ENCODE peak calls at places on chromosomes 4 and X, in ten cellular contexts. F is RWPE2, R is MCF 10A, Q is fibroblast of mammary gland, W is bronchial epithelial cell, A is AG09309, E is neural progenitor cell, T is upper lobe of right lung, H is left ventricle myocardium inferior, S is cardiac muscle cell. U is an unnamed sample.

GRCh38 chr4:3168029-3168428 is 80.9 kb upstream of the MSANTD1 start:
- DNase-seq in Q (peak; percentile 49), F (no peak), E (no peak), A (no peak), T (no peak), S (peak; percentile 17), H (no peak), R (no peak), W (peak; percentile 48), U (no peak)

GRCh38 chrX:120446503-120446902 is 22.6 kb downstream of the LAMP2 start:
- DNase-seq in A (peak; percentile 11), W (peak; percentile 13), T (no peak), F (no peak), S (peak; percentile 75), Q (peak; percentile 84), H (no peak), E (no peak), R (peak; percentile 67), U (no peak)

GRCh38 chr4:13143704-13144103 is 340.4 kb downstream of the RAB28 start:
- DNase-seq in Q (no peak), W (no peak), R (no peak), A (no peak), E (no peak), F (no peak), T (no peak), H (no peak), S (no peak), U (no peak)

GRCh38 chr4:84218002-84218401 is 281.1 kb downstream of the NKX6-1 start:
- DNase-seq in A (no peak), R (no peak), Q (no peak), W (no peak), T (no peak), E (peak; percentile 48), S (no peak), F (no peak), H (no peak), U (no peak)

GRCh38 chr4:52748432-52748831 is 2.8 kb downstream of the ERVMER34-1 start:
- DNase-seq in S (no peak), T (no peak), A (no peak), W (no peak), Q (no peak), E (no peak), R (no peak), F (no peak), H (no peak), U (no peak)

GRCh38 chr4:176920694-176921093 is 128.0 kb upstream of the VEGFC start:
- DNase-seq in H (no peak), W (peak; percentile 92), T (no peak), Q (peak; percentile 91), R (no peak), F (no peak), S (peak; percentile 61), A (no peak), E (no peak), U (no peak)

GRCh38 chr4:83561381-83561780 is 25.5 kb downstream of the GPAT3 start:
- DNase-seq in R (peak; percentile 89), W (peak; percentile 95), H (no peak), A (peak; percentile 27), S (peak; percentile 64), T (no peak), Q (peak; percentile 85), E (no peak), F (no peak), U (no peak)

GRCh38 chrX:67784712-67785111 is 240.9 kb downstream of the AR start:
- DNase-seq in Q (no peak), A (no peak), S (no peak), E (no peak), R (peak; percentile 25), W (no peak), T (no peak), H (no peak), F (no peak), U (no peak)

GRCh38 chrX:20383487-20383886 is 116.8 kb upstream of the RPS6KA3 start:
- DNase-seq in H (no peak), T (no peak), Q (no peak), W (no peak), A (no peak), S (no peak), F (no peak), E (no peak), R (no peak), U (no peak)

GRCh38 chr4:48031802-48032525 is 15.4 kb downstream of the NIPAL1 start:
- DNase-seq in Q (no peak), S (peak; percentile 87), T (no peak), E (no peak), F (no peak), A (no peak), R (no peak), H (no peak), W (no peak), U (no peak)

GRCh38 chrX:568341-568740 is 62.2 kb upstream of the SHOX start:
- DNase-seq in E (no peak), H (no peak), A (no peak), T (no peak), F (no peak), R (no peak), S (no peak), W (no peak), Q (no peak), U (no peak)

GRCh38 chr4:158208931-158209640 is 1.2 kb upstream of the TMEM144 start:
- DNase-seq in A (no peak), F (no peak), Q (no peak), T (no peak), S (peak; percentile 3), E (no peak), R (no peak), H (no peak), W (no peak), U (no peak)

GRCh38 chr4:6542951-6543350 is 32.0 kb upstream of the MAN2B2 start:
- DNase-seq in A (no peak), W (no peak), T (no peak), E (no peak), Q (no peak), H (no peak), F (no peak), R (no peak), S (no peak), U (no peak)

GRCh38 chrX:56802921-56803848 is 74.1 kb downstream of the NBDY start:
- DNase-seq in F (no peak), S (peak; percentile 72), W (peak; percentile 35), A (peak; percentile 66), Q (peak; percentile 83), R (peak; percentile 77), T (no peak), E (peak; percentile 87), H (peak; percentile 36), U (no peak)

GRCh38 chr4:176805155-176805554 is 12.4 kb upstream of the VEGFC start:
- DNase-seq in Q (peak; percentile 81), A (no peak), H (no peak), W (peak; percentile 38), S (peak; percentile 91), R (peak; percentile 36), E (no peak), T (no peak), F (no peak), U (peak; percentile 68)

GRCh38 chr4:25104561-25104960 is 55.7 kb downstream of the SEPSECS start:
- DNase-seq in R (no peak), S (no peak), H (no peak), W (no peak), F (no peak), A (no peak), Q (no peak), T (no peak), E (no peak), U (no peak)

DNA sequence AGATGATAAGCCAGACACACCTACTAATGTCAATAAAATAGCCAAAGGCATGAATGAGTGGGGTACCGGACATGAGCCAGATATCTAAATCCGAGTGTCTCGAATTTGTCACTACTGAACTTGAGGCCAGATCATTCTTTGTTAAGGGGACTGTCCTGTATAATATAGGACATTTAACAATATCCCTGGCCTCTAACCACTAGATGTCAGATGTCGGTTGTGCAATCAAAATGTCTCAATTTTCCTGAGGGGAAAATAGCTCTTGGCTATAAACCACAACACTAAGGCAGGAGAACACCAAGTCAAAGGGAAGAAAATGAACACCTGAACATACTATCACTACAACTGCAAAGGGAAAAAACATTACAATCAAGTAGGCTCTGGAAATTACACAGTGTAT is 154.5 kb downstream of the GPM6A start:
- DNase-seq in A (no peak), E (no peak), W (peak; percentile 0), H (no peak), S (no peak), R (peak; percentile 64), Q (no peak), T (no peak), F (no peak), U (no peak)
- TF ChIP-seq CTCF in A (no peak), E (no peak), W (no peak), H (no peak), S (no peak), R (no peak), Q (no peak), T (no peak), F (no peak), U (no peak)

GRCh38 chr4:147570616-147571015 is 46.6 kb upstream of the TMEM184C start:
- DNase-seq in H (no peak), R (no peak), A (no peak), S (peak; percentile 46), T (no peak), E (no peak), Q (peak; percentile 37), W (no peak), F (no peak), U (no peak)
- TF ChIP-seq CTCF in H (peak; percentile 31), R (no peak), A (peak; percentile 23), S (peak; percentile 12), T (no peak), E (no peak), Q (peak; percentile 22), W (no peak), F (no peak), U (no peak)

DNA sequence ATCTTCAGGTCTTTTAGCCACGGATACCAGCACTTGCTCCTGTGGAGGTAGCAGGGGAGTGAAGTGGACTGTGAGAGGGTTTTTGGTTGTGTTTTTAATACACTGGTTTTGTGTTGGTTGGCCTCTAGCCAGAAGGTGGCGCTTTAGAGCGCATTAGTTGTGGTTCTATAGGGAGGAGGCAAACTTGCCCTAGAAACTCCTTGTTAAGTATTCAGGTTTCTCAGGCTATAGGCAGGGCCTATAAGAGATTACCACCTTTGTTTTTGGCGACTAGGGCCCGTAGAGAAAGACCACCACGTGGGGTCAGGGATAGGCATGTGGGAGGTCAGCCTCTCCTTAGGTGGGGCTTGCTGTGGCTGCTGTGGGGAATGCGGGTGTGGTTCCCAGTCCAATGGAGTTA is 221.6 kb upstream of the SPANXN4 start:
- DNase-seq in T (no peak), R (peak; percentile 6), W (no peak), A (no peak), H (no peak), F (no peak), E (peak; percentile 60), Q (no peak), S (no peak), U (no peak)
- TF ChIP-seq CTCF in T (no peak), R (peak; percentile 9), W (no peak), A (no peak), H (no peak), F (no peak), E (peak; percentile 55), Q (no peak), S (no peak), U (no peak)

DNA sequence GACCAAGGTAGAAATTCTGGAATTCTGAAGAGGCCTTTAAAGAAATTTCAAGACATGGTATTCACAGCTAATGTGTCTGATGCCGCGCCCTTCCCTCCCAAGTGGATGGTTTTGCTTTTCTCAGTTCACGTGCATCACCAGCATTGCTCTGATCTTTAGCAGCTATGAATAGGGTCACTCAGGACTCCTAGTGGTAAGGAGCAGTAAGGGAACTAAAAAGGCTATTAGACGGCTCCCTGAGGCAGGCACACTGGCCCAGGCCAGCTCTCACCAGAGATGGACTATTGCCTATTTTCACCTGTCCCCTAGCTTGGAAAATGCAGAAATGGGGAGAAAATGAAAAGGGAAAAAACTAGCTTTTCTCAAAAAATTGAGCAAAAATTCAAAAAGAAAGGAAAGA is 447.5 kb upstream of the RASGEF1B start:
- DNase-seq in A (no peak), T (no peak), W (peak; percentile 23), E (peak; percentile 53), H (no peak), R (peak; percentile 38), S (peak; percentile 51), Q (peak; percentile 10), F (no peak), U (no peak)
- TF ChIP-seq CTCF in A (no peak), T (peak; percentile 36), W (peak; percentile 33), E (peak; percentile 51), H (peak; percentile 30), R (peak; percentile 26), S (peak; percentile 58), Q (peak; percentile 16), F (peak; percentile 30), U (no peak)

U was measured in AG04449.